ENCODE peak calls at places on chromosome 21, in nine cellular contexts. M is brain pericyte, T is amniotic epithelial cell, I is DMS 273 treated with DMSO at 0.1 percent for 48 hours, R is AML-193, U is stromal cell of bone marrow, G is NT2/D1, Q is pulmonary artery endothelial cell, X is NCI-H1105 treated with DMSO at 0.1 percent for 48 hours. W is an unnamed sample.
A peak's percentile ranks its signal among the peaks of the same experiment; 100 is the strongest.

GRCh38 chr21:42638266-42638863 is 15.1 kb upstream of the PDE9A start:
- DNase-seq in M (no peak), T (no peak), I (no peak), R (no peak), U (no peak), G (no peak), Q (no peak), X (no peak), W (no peak)

GRCh38 chr21:46060596-46061061 is 37.3 kb upstream of the COL6A2 start:
- DNase-seq in M (peak; percentile 97), T (peak; percentile 93), I (no peak), R (no peak), U (peak; percentile 100), G (no peak), Q (no peak), X (no peak), W (no peak)

GRCh38 chr21:45865106-45865835 is 116.3 kb upstream of the COL6A1 start:
- DNase-seq in M (no peak), T (peak; percentile 94), I (no peak), R (no peak), U (no peak), G (no peak), Q (no peak), X (no peak), W (no peak)

GRCh38 chr21:17441370-17441769 is 71.5 kb upstream of the CXADR start:
- DNase-seq in M (peak; percentile 40), T (no peak), I (no peak), R (no peak), U (no peak), G (no peak), Q (no peak), X (peak; percentile 68), W (no peak)

GRCh38 chr21:32457962-32458361 is 45.5 kb downstream of the EVA1C start:
- DNase-seq in M (no peak), T (no peak), I (no peak), R (no peak), U (no peak), G (no peak), Q (no peak), X (no peak), W (no peak)

GRCh38 chr21:44502559-44502958 is 37.4 kb downstream of the KRTAP10-1 start:
- DNase-seq in M (no peak), T (no peak), I (no peak), R (no peak), U (no peak), G (no peak), Q (no peak), X (no peak), W (no peak)

GRCh38 chr21:35477622-35478021 is 428.5 kb upstream of the RUNX1 start:
- DNase-seq in M (no peak), T (no peak), I (no peak), R (no peak), U (no peak), G (no peak), Q (no peak), X (no peak), W (no peak)

GRCh38 chr21:34630536-34631143 is 15.7 kb upstream of the RCAN1 start:
- DNase-seq in M (no peak), T (peak; percentile 44), I (peak; percentile 32), R (peak; percentile 45), U (peak; percentile 32), G (peak; percentile 63), Q (no peak), X (peak; percentile 73), W (peak; percentile 34)

GRCh38 chr21:38388684-38389676 is 109.3 kb downstream of the ERG start:
- DNase-seq in M (no peak), T (no peak), I (no peak), R (no peak), U (no peak), G (no peak), Q (peak; percentile 78), X (no peak), W (no peak)

GRCh38 chr21:41500931-41501381 is 7.0 kb downstream of the TMPRSS2 start:
- DNase-seq in M (no peak), T (no peak), I (no peak), R (no peak), U (no peak), G (no peak), Q (no peak), X (no peak), W (no peak)

GRCh38 chr21:35540950-35541632 is 492.0 kb upstream of the RUNX1 start:
- DNase-seq in M (no peak), T (peak; percentile 43), I (no peak), R (no peak), U (no peak), G (no peak), Q (no peak), X (peak; percentile 31), W (no peak)

GRCh38 chr21:27201197-27201596 is 234.3 kb upstream of the ADAMTS5 start:
- DNase-seq in M (no peak), T (no peak), I (no peak), R (no peak), U (no peak), G (no peak), Q (no peak), X (no peak), W (no peak)

GRCh38 chr21:42991992-42992740 is 17.8 kb downstream of the PKNOX1 start:
- DNase-seq in M (peak; percentile 30), T (peak; percentile 93), I (no peak), R (no peak), U (no peak), G (no peak), Q (peak; percentile 33), X (no peak), W (peak; percentile 57)

GRCh38 chr21:36788116-36788515 is 89.2 kb downstream of the SIM2 start:
- DNase-seq in M (no peak), T (peak; percentile 76), I (no peak), R (no peak), U (no peak), G (no peak), Q (no peak), X (no peak), W (no peak)

GRCh38 chr21:34890724-34891609 is 158.1 kb downstream of the RUNX1 start:
- DNase-seq in M (no peak), T (peak; percentile 39), I (no peak), R (peak; percentile 54), U (no peak), G (no peak), Q (no peak), X (no peak), W (no peak)

GRCh38 chr21:29230541-29231275 is 68.0 kb upstream of the BACH1 start:
- DNase-seq in M (no peak), T (peak; percentile 71), I (no peak), R (no peak), U (no peak), G (no peak), Q (no peak), X (no peak), W (no peak)

GRCh38 chr21:14273736-14274538 is 58.0 kb downstream of the RBM11 start:
- DNase-seq in M (no peak), T (no peak), I (no peak), R (no peak), U (no peak), G (no peak), Q (no peak), X (no peak), W (no peak)

GRCh38 chr21:44431300-44431699 is 24.0 kb upstream of the LRRC3 start:
- DNase-seq in M (no peak), T (no peak), I (no peak), R (no peak), U (no peak), G (no peak), Q (no peak), X (no peak), W (no peak)

GRCh38 chr21:17921579-17922530 is 102.7 kb upstream of the C21orf91 start:
- DNase-seq in M (no peak), T (peak; percentile 42), I (peak; percentile 89), R (no peak), U (peak; percentile 45), G (no peak), Q (no peak), X (no peak), W (no peak)

GRCh38 chr21:16002872-16003466 is 273.2 kb downstream of the USP25 start:
- DNase-seq in M (no peak), T (peak; percentile 32), I (no peak), R (no peak), U (no peak), G (no peak), Q (no peak), X (no peak), W (no peak)